ENCODE peak calls at places on chromosomes 7 and 10, in six cellular contexts. One of them, this sample, is unnamed.

GRCh38 chr7:69732203-69732602 is 133.9 kb downstream of the AUTS2 start:
- DNase-seq in GM23248: no peak
- DNase-seq in adipocyte: no peak
- DNase-seq in body of pancreas: peak
- DNase-seq in H54: no peak
- DNase-seq in CD8-positive, alpha-beta T cell: no peak
- DNase-seq in this sample: no peak

GRCh38 chr7:13800694-13801448 is 188.6 kb downstream of the ETV1 start:
- DNase-seq in GM23248: peak
- DNase-seq in adipocyte: peak
- DNase-seq in body of pancreas: peak
- DNase-seq in H54: peak
- DNase-seq in CD8-positive, alpha-beta T cell: peak
- DNase-seq in this sample: peak

GRCh38 chr7:139332960-139333359 is 8.2 kb upstream of the FMC1 start:
- DNase-seq in GM23248: no peak
- DNase-seq in adipocyte: no peak
- DNase-seq in body of pancreas: peak
- DNase-seq in H54: no peak
- DNase-seq in CD8-positive, alpha-beta T cell: no peak
- DNase-seq in this sample: no peak

GRCh38 chr10:117262296-117263293 is 21.7 kb downstream of the SLC18A2 start:
- DNase-seq in GM23248: peak
- DNase-seq in adipocyte: no peak
- DNase-seq in body of pancreas: no peak
- DNase-seq in H54: no peak
- DNase-seq in CD8-positive, alpha-beta T cell: no peak
- DNase-seq in this sample: no peak

GRCh38 chr10:111207525-111207924 is 130.7 kb downstream of the ADRA2A start:
- DNase-seq in GM23248: no peak
- DNase-seq in adipocyte: no peak
- DNase-seq in body of pancreas: peak
- DNase-seq in H54: no peak
- DNase-seq in CD8-positive, alpha-beta T cell: peak
- DNase-seq in this sample: no peak

GRCh38 chr7:119982884-119983283 is 290.1 kb upstream of the KCND2 start:
- DNase-seq in GM23248: no peak
- DNase-seq in adipocyte: no peak
- DNase-seq in body of pancreas: no peak
- DNase-seq in H54: no peak
- DNase-seq in CD8-positive, alpha-beta T cell: no peak
- DNase-seq in this sample: no peak

GRCh38 chr10:7300327-7300726 is 110.5 kb downstream of the SFMBT2 start:
- DNase-seq in GM23248: peak
- DNase-seq in adipocyte: no peak
- DNase-seq in body of pancreas: no peak
- DNase-seq in H54: no peak
- DNase-seq in CD8-positive, alpha-beta T cell: no peak
- DNase-seq in this sample: no peak

GRCh38 chr7:44473295-44473694 is 17.2 kb downstream of the NUDCD3 start:
- DNase-seq in GM23248: peak
- DNase-seq in adipocyte: no peak
- DNase-seq in body of pancreas: no peak
- DNase-seq in H54: peak
- DNase-seq in CD8-positive, alpha-beta T cell: no peak
- DNase-seq in this sample: no peak

GRCh38 chr7:43922726-43923125 is 3.5 kb upstream of the UBE2D4 start:
- DNase-seq in GM23248: no peak
- DNase-seq in adipocyte: no peak
- DNase-seq in body of pancreas: no peak
- DNase-seq in H54: no peak
- DNase-seq in CD8-positive, alpha-beta T cell: no peak
- DNase-seq in this sample: no peak